ENCODE peak calls at places on chromosomes 7 and 10, in ten cellular contexts. X is heart left ventricle, T is IMR-90, O is neural progenitor cell, M is GM23248, S is HAP-1, R is SJSA1, C is heart right ventricle, E is cardiac muscle cell, K is mammary epithelial cell. N is an unnamed sample. For H3K36me3 and H3K27me3, the result is how much of the 10 kb centered on the place peaks cover.

GRCh38 chr7:28458732-28459131 is 46.4 kb downstream of the CREB5 start:
- DNase-seq in M (no peak), K (no peak), E (no peak), C (no peak), O (no peak), X (no peak), T (no peak), S (no peak), R (no peak), N (no peak)

GRCh38 chr10:484441-484924 is 205.0 kb downstream of the DIP2C start:
- DNase-seq in T (peak), E (peak), X (no peak), R (peak), K (no peak), C (no peak), O (peak), S (no peak), M (peak), N (peak)

GRCh38 chr10:86168256-86168655 is 198.3 kb downstream of the GRID1 start:
- DNase-seq in K (no peak), C (no peak), M (no peak), T (no peak), R (no peak), E (no peak), X (no peak), S (no peak), O (no peak), N (no peak)

GRCh38 chr10:74164641-74165529 is 13.9 kb downstream of the ADK start:
- DNase-seq in R (no peak), X (no peak), K (no peak), M (no peak), E (no peak), T (peak), O (no peak), C (no peak), S (no peak), N (no peak)

GRCh38 chr10:11866199-11866925 is 43.2 kb downstream of the PROSER2 start:
- DNase-seq in E (no peak), S (no peak), K (no peak), M (no peak), T (no peak), R (no peak), X (no peak), C (no peak), O (no peak), N (no peak)

GRCh38 chr7:55552320-55553086 is 19.8 kb downstream of the VOPP1 start:
- DNase-seq in O (no peak), M (peak), K (no peak), X (peak), T (peak), C (peak), R (no peak), E (no peak), S (no peak), N (no peak)

GRCh38 chr7:100406767-100407166 is 21.7 kb downstream of the ZCWPW1 start:
- DNase-seq in R (peak), T (peak), X (no peak), M (peak), S (no peak), K (peak), C (no peak), O (no peak), E (no peak), N (no peak)

GRCh38 chr7:97772034-97772891 is 40.4 kb downstream of the TAC1 start:
- DNase-seq in C (no peak), E (no peak), K (no peak), M (no peak), R (no peak), S (no peak), O (no peak), X (no peak), T (no peak), N (no peak)

GRCh38 chr7:109354000-109354399 is 784.3 kb downstream of the DNAJB9 start:
- DNase-seq in T (no peak), S (no peak), E (peak), X (no peak), M (no peak), C (no peak), K (no peak), O (no peak), R (no peak), N (no peak)

GRCh38 chr10:29849886-29850285 is 209.5 kb downstream of the JCAD start:
- DNase-seq in R (no peak), S (no peak), X (no peak), O (no peak), K (no peak), T (peak), M (no peak), E (no peak), C (no peak), N (no peak)

GRCh38 chr7:18834574-18835361 is 282.7 kb downstream of the TWIST1 start:
- DNase-seq in T (no peak), K (no peak), S (no peak), O (no peak), C (no peak), X (no peak), R (no peak), M (no peak), E (no peak), N (no peak)

GRCh38 chr7:20698469-20698868 is 83.0 kb downstream of the ABCB5 start:
- DNase-seq in E (no peak), C (no peak), M (no peak), T (no peak), K (no peak), O (no peak), R (no peak), X (no peak), S (no peak), N (no peak)

GRCh38 chr10:114048472-114048871 is 4.8 kb downstream of the ADRB1 start:
- DNase-seq in K (no peak), O (no peak), E (no peak), R (no peak), T (no peak), M (no peak), X (no peak), C (no peak), S (no peak), N (no peak)

GRCh38 chr10:114044251-114045070 is 795 bp downstream of the ADRB1 start:
- DNase-seq in O (peak), M (no peak), T (no peak), X (no peak), K (no peak), R (no peak), C (no peak), E (no peak), S (no peak), N (peak)

GRCh38 chr10:114043532-114044250 is at the start of gene ADRB1:
- DNase-seq in K (peak), M (peak), T (peak), S (peak), C (peak), E (peak), R (no peak), O (peak), X (peak), N (peak)

GRCh38 chr10:114045071-114045737 is 1.5 kb downstream of the ADRB1 start:
- DNase-seq in R (peak), E (peak), M (peak), T (no peak), K (no peak), X (no peak), O (peak), S (no peak), C (no peak), N (peak)

DNA sequence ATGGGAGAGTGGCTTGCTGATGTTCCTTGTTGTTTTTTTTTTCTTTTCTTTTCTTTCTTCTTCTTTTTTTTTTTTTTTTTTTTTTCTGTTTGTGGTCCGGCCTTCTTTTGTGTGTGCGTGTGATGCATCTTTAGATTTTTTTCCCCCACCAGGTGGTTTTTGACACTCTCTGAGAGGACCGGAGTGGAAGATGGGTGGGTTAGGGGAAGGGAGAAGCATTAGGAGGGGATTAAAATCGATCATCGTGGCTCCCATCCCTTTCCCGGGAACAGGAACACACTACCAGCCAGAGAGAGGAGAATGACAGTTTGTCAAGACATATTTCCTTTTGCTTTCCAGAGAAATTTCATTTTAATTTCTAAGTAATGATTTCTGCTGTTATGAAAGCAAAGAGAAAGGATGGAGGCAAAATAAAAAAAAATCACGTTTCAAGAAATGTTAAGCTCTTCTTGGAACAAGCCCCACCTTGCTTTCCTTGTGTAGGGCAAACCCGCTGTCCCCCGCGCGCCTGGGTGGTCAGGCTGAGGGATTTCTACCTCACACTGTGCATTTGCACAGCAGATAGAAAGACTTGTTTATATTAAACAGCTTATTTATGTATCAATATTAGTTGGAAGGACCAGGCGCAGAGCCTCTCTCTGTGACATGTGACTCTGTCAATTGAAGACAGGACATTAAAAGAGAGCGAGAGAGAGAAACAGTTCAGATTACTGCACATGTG is 2.2 kb downstream of the ADRB1 start:
- DNase-seq in M (no peak), T (no peak), R (no peak), O (peak), E (no peak), K (no peak), C (no peak), S (no peak), X (no peak), N (peak)
- H3K4me3 ChIP-seq in M (peak), T (no peak), R (peak), O (peak), E (no peak), K (no peak), C (peak), S (no peak), X (peak), N (no peak)

GRCh38 chr10:28249512-28249911 is 53.4 kb downstream of the MPP7 start:
- DNase-seq in O (no peak), T (no peak), R (no peak), S (no peak), K (no peak), C (no peak), E (peak), X (no peak), M (no peak), N (no peak)
- H3K36me3 ChIP-seq in O (under half), T (under half), R (under half), S (under half), K (under half), C (under half), E (under half), X (under half), M (under half), N (under half)

DNA sequence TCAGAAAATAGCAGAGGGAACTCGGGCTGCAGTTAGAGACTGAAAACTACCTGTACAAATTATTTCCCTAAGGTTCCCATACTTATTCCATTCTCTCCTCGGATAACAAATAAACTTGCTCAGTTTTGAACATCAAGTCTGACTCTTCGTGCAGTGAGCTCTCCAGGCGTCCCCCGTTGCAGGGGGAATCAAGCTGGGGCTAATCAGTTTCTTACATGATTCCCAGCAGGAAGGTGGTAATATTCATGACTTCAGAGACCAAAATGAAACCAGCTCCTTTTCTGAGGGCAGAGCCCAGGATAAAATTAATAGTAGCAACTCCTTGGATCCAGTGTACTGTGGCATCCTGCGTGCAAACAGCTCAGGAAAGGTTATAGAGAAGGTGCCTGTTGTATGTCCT is 135.3 kb downstream of the FRMD4A start:
- DNase-seq in C (no peak), E (no peak), K (no peak), S (no peak), X (no peak), O (no peak), T (no peak), R (no peak), M (no peak), N (no peak)
- H3K27me3 ChIP-seq in C (under half), E (under half), K (under half), S (under half), X (under half), O (under half), T (under half), R (under half), M (half or more), N (under half)

GRCh38 chr7:52088008-52088787 is 771.6 kb upstream of the COBL start:
- DNase-seq in T (no peak), M (no peak), R (no peak), C (no peak), X (no peak), K (no peak), E (peak), S (no peak), O (peak), N (peak)
- H3K4me3 ChIP-seq in T (no peak), M (no peak), R (no peak), C (peak), X (no peak), K (no peak), E (peak), S (no peak), O (peak), N (peak)

DNA sequence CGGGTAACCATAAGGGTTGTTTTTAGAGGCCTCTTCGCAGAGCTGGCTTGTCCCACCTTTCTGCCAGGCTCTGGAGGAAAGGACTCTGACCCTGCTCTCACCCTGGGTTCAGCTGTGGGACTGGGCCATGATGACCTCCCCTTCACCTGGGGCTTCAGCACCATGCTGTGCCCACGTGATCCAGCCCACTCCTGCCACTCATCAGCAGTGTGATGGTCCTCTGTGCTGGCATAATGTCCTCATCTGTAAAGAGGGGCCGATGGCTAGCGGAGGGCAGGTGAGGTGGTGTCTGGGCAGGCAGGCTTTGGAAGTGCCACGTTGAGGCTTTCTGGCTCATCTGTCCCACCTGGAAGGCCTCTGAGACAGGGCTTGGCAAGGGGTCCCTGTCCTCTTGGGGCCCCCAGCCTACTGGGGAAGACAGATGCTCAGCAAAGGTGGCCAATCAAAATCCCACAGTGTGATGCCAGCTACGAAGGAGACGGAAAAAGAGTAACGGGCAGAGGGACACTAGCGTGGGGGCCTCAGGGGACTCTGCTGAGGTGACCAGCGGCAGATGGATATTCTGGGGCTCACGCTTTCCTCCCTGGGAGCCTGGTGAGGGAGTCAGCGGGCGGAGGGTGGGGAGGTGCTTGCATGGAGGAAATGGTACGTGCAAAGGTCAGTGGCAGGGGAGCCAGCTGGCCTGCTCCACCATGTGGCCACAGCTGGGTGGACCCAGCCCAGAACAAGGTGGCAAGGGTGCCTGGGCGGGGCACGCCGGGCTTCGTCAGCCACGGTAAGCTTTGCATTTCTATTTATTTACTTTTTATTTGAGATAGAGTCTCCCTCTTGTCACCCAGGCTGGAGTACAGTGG is 5.4 kb downstream of the LRWD1 start:
- DNase-seq in K (no peak), O (no peak), T (no peak), E (no peak), R (no peak), M (no peak), C (no peak), S (peak), X (peak), N (no peak)
- H3K36me3 ChIP-seq in K (under half), O (under half), T (under half), E (under half), R (half or more), M (under half), C (under half), S (under half), X (under half), N (under half)

DNA sequence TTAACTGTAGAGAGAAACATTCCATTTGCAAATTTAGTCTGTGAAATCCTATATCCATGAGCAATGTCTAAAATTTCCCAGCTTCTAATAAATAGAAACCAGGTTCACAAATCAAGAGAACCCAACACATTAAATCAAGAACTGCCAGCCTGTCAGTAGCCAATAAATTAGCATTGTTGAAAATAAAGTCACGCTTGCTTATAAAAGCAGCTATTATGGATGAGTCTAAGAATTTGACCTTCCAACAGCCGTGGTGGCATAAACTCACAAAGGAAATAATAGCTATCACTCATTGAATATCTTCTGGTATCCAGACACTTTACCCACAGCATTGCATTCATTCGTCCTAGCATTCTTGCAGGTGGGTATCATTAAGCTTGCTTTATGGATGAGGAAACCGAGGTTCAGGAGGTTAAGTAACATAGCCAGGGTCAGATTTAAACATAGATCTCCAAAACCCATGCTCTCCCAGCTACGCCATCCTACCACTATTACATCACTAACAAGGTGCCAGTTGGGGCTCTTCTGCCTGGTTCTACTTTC is 260.1 kb upstream of the YAE1 start:
- DNase-seq in E (no peak), C (no peak), O (no peak), K (no peak), T (no peak), M (peak), S (no peak), X (no peak), R (no peak), N (no peak)
- H3K27me3 ChIP-seq in E (under half), C (under half), O (under half), K (under half), T (under half), M (under half), S (under half), X (under half), R (under half), N (under half)

GRCh38 chr10:92697663-92698511 is 8.1 kb downstream of the HHEX start:
- DNase-seq in E (no peak), M (no peak), S (no peak), C (no peak), R (no peak), T (peak), K (no peak), O (no peak), X (no peak), N (no peak)

GRCh38 chr10:92692697-92693533 is 3.2 kb downstream of the HHEX start:
- DNase-seq in X (no peak), C (no peak), S (no peak), T (no peak), K (no peak), M (no peak), O (no peak), E (peak), R (no peak), N (no peak)

GRCh38 chr10:92693534-92693893 is 3.8 kb downstream of the HHEX start:
- DNase-seq in E (no peak), C (no peak), M (no peak), S (no peak), K (no peak), X (no peak), T (no peak), O (no peak), R (no peak), N (no peak)

GRCh38 chr10:92696606-92697383 is 7.0 kb downstream of the HHEX start:
- DNase-seq in R (no peak), M (no peak), S (no peak), O (peak), C (no peak), X (no peak), T (no peak), K (no peak), E (no peak), N (peak)

GRCh38 chr10:92695679-92696605 is 6.2 kb downstream of the HHEX start:
- DNase-seq in R (no peak), O (peak), K (no peak), E (peak), S (no peak), M (peak), C (peak), T (peak), X (no peak), N (peak)
- H3K4me3 ChIP-seq in R (no peak), O (peak), K (no peak), E (peak), S (no peak), M (peak), C (peak), T (peak), X (no peak), N (peak)

DNA sequence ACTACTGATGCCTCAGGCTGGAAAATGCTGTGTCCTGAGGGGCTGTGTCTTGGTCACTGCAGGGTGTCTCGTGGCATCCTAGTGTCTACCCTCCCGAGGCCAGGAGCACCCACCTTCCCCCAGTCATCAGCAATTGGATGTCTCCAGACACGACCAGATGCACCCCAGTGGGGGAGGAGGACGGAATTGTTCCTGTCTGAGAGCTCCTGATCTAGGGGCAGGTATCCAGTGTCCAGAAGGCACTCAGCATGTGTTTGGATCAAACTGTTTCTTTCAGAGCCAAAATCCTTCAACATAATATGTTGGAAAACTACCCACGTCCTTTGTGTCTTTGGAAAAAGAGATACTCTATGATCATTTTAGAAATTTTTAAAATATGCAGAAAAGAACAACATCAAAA is 16.9 kb downstream of the PRKRIP1 start:
- DNase-seq in X (no peak), S (no peak), O (no peak), E (no peak), R (no peak), K (no peak), T (no peak), C (no peak), M (no peak), N (no peak)
- H3K36me3 ChIP-seq in X (under half), S (half or more), O (under half), E (under half), R (half or more), K (under half), T (half or more), C (under half), M (under half), N (under half)

GRCh38 chr10:100814751-100815474 is 69.5 kb downstream of the PAX2 start:
- DNase-seq in M (no peak), R (no peak), K (no peak), S (no peak), T (no peak), X (no peak), O (no peak), E (no peak), C (no peak), N (no peak)
- H3K27me3 ChIP-seq in M (half or more), R (half or more), K (under half), S (under half), T (half or more), X (under half), O (half or more), E (under half), C (half or more), N (under half)

N was measured in H7.